ENCODE peak calls at places on chromosomes 1 and 21, in eight cellular contexts. O is T-helper 9 cell; D is aorta; M is stimulated activated effector memory CD8-positive, alpha-beta T cell treated with anti-CD3 and anti-CD28 coated beads, Interleukin-12 subunit alpha, Interleukin-12 subunit beta, amount 100 ng/mL, for 72 hours; F is foreskin keratinocyte; B is left ventricle myocardium inferior; Y is HS-5; S is Ammon's horn. L is an unnamed sample.

GRCh38 chr1:53372501-53372951 is 44.7 kb upstream of the LRP8 start:
- DNase-seq in O (no peak), D (peak), M (no peak), F (no peak), B (no peak), Y (no peak), S (no peak), L (no peak)

GRCh38 chr1:29576510-29576909 is 340.2 kb downstream of the PTPRU start:
- DNase-seq in O (no peak), D (no peak), M (no peak), F (peak), B (no peak), Y (no peak), S (no peak), L (no peak)

GRCh38 chr21:46320331-46320801 is 3.3 kb downstream of the C21orf58 start:
- DNase-seq in O (no peak), D (no peak), M (no peak), F (no peak), B (no peak), Y (no peak), S (no peak), L (no peak)

GRCh38 chr1:243742814-243743213 is 107.2 kb downstream of the AKT3 start:
- DNase-seq in O (no peak), D (no peak), M (no peak), F (peak), B (no peak), Y (peak), S (no peak), L (no peak)

GRCh38 chr1:167249702-167250101 is 29.0 kb downstream of the POU2F1 start:
- DNase-seq in O (no peak), D (no peak), M (no peak), F (no peak), B (no peak), Y (no peak), S (no peak), L (no peak)

GRCh38 chr1:17826165-17826488 is 71.0 kb downstream of the ACTL8 start:
- DNase-seq in O (no peak), D (peak), M (no peak), F (no peak), B (peak), Y (no peak), S (no peak), L (peak)

GRCh38 chr1:11302366-11302765 is 29.4 kb downstream of the UBIAD1 start:
- DNase-seq in O (no peak), D (no peak), M (no peak), F (no peak), B (no peak), Y (no peak), S (no peak), L (no peak)

GRCh38 chr1:55631508-55631907 is 416.3 kb upstream of the USP24 start:
- DNase-seq in O (no peak), D (no peak), M (no peak), F (peak), B (no peak), Y (no peak), S (no peak), L (no peak)

GRCh38 chr1:190792873-190793272 is 315.2 kb upstream of the BRINP3 start:
- DNase-seq in O (no peak), D (no peak), M (no peak), F (no peak), B (no peak), Y (no peak), S (no peak), L (no peak)

GRCh38 chr1:164608651-164609057 is 49.7 kb downstream of the PBX1 start:
- DNase-seq in O (no peak), D (no peak), M (no peak), F (no peak), B (no peak), Y (no peak), S (no peak), L (no peak)

GRCh38 chr1:234600418-234601216 is 9.4 kb downstream of the IRF2BP2 start:
- DNase-seq in O (no peak), D (peak), M (no peak), F (peak), B (peak), Y (no peak), S (peak), L (no peak)

GRCh38 chr1:238606896-238607295 is 716.2 kb upstream of the ZP4 start:
- DNase-seq in O (no peak), D (no peak), M (no peak), F (peak), B (no peak), Y (peak), S (no peak), L (no peak)

GRCh38 chr21:31042080-31042464 is 3.8 kb upstream of the KRTAP19-8 start:
- DNase-seq in O (no peak), D (no peak), M (no peak), F (no peak), B (no peak), Y (no peak), S (no peak), L (no peak)

GRCh38 chr1:66182551-66183178 is 351.3 kb upstream of the SGIP1 start:
- DNase-seq in O (peak), D (no peak), M (no peak), F (peak), B (no peak), Y (peak), S (no peak), L (no peak)

GRCh38 chr1:159686599-159687299 is 27.6 kb downstream of the CRP start:
- DNase-seq in O (no peak), D (no peak), M (no peak), F (no peak), B (no peak), Y (no peak), S (no peak), L (no peak)

GRCh38 chr1:201262963-201263608 is 20.2 kb upstream of the PKP1 start:
- DNase-seq in O (no peak), D (no peak), M (no peak), F (no peak), B (no peak), Y (no peak), S (peak), L (no peak)

GRCh38 chr1:22930235-22930912 is 42.3 kb downstream of the LACTBL1 start:
- DNase-seq in O (no peak), D (no peak), M (no peak), F (no peak), B (peak), Y (no peak), S (peak), L (peak)

GRCh38 chr1:206582537-206583460 is 29.5 kb downstream of the EIF2D start:
- DNase-seq in O (no peak), D (no peak), M (no peak), F (no peak), B (no peak), Y (no peak), S (no peak), L (no peak)